ENCODE peak calls at places on chromosomes 2 and 18, in six cellular contexts. One of them, this sample, is unnamed.
A peak's percentile ranks its signal among the peaks of the same experiment; 100 is the strongest.

GRCh38 chr2:63058742-63059433 is 8.3 kb downstream of the OTX1 start:
- DNase-seq in HCT116: no peak
- DNase-seq in H1: no peak
- DNase-seq in GM12878: no peak
- DNase-seq in HepG2: no peak
- DNase-seq in WTC11: peak; percentile 60
- DNase-seq in this sample: no peak

GRCh38 chr2:101265893-101266499 is 13.3 kb downstream of the CNOT11 start:
- DNase-seq in H1: no peak
- DNase-seq in HepG2: no peak
- DNase-seq in HCT116: no peak
- DNase-seq in GM12878: no peak
- DNase-seq in WTC11: peak; percentile 18
- DNase-seq in this sample: no peak

GRCh38 chr2:67374949-67375348 is 22.2 kb upstream of the ETAA1 start:
- DNase-seq in HCT116: no peak
- DNase-seq in HepG2: no peak
- DNase-seq in WTC11: no peak
- DNase-seq in GM12878: no peak
- DNase-seq in H1: no peak
- DNase-seq in this sample: no peak

GRCh38 chr2:38959938-38960608 is 70.4 kb downstream of the ARHGEF33 start:
- DNase-seq in H1: peak; percentile 68
- DNase-seq in WTC11: peak; percentile 75
- DNase-seq in HCT116: no peak
- DNase-seq in HepG2: no peak
- DNase-seq in GM12878: no peak
- DNase-seq in this sample: no peak

GRCh38 chr2:165079432-165079831 is 124.1 kb upstream of the SLC38A11 start:
- DNase-seq in HCT116: no peak
- DNase-seq in H1: no peak
- DNase-seq in GM12878: no peak
- DNase-seq in HepG2: no peak
- DNase-seq in WTC11: no peak
- DNase-seq in this sample: no peak

GRCh38 chr18:2898131-2898640 is 51.4 kb downstream of the EMILIN2 start:
- DNase-seq in HepG2: no peak
- DNase-seq in WTC11: no peak
- DNase-seq in H1: no peak
- DNase-seq in GM12878: no peak
- DNase-seq in HCT116: no peak
- DNase-seq in this sample: no peak

GRCh38 chr2:158554948-158555347 is 98.2 kb downstream of the PKP4 start:
- DNase-seq in GM12878: no peak
- DNase-seq in H1: no peak
- DNase-seq in HCT116: no peak
- DNase-seq in HepG2: no peak
- DNase-seq in WTC11: no peak
- DNase-seq in this sample: no peak

GRCh38 chr2:226023383-226023782 is 623.9 kb downstream of the NYAP2 start:
- DNase-seq in WTC11: peak; percentile 49
- DNase-seq in HCT116: peak; percentile 36
- DNase-seq in GM12878: no peak
- DNase-seq in H1: peak; percentile 25
- DNase-seq in HepG2: peak; percentile 51
- DNase-seq in this sample: no peak

GRCh38 chr2:134118279-134119116 is 135.4 kb upstream of the MGAT5 start:
- DNase-seq in HCT116: peak; percentile 84
- DNase-seq in GM12878: peak; percentile 96
- DNase-seq in H1: no peak
- DNase-seq in HepG2: peak; percentile 92
- DNase-seq in WTC11: peak; percentile 78
- DNase-seq in this sample: peak; percentile 93

GRCh38 chr2:133817680-133818566 is 249.7 kb upstream of the NCKAP5 start:
- DNase-seq in HCT116: peak; percentile 85
- DNase-seq in WTC11: no peak
- DNase-seq in HepG2: peak; percentile 48
- DNase-seq in H1: no peak
- DNase-seq in GM12878: no peak
- DNase-seq in this sample: no peak

GRCh38 chr18:34867520-34867919 is 157.4 kb downstream of the DTNA start:
- DNase-seq in HepG2: peak; percentile 12
- DNase-seq in H1: peak; percentile 46
- DNase-seq in WTC11: peak; percentile 61
- DNase-seq in HCT116: peak; percentile 18
- DNase-seq in GM12878: no peak
- DNase-seq in this sample: no peak

GRCh38 chr18:51390695-51391094 is 193.2 kb upstream of the MEX3C start:
- DNase-seq in GM12878: no peak
- DNase-seq in WTC11: no peak
- DNase-seq in HepG2: no peak
- DNase-seq in H1: no peak
- DNase-seq in HCT116: no peak
- DNase-seq in this sample: no peak

GRCh38 chr2:28047698-28048097 is 157.2 kb downstream of the BABAM2 start:
- DNase-seq in HepG2: no peak
- DNase-seq in GM12878: no peak
- DNase-seq in HCT116: no peak
- DNase-seq in WTC11: no peak
- DNase-seq in H1: no peak
- DNase-seq in this sample: no peak
- TF ChIP-seq ATF3 in HepG2: no peak
- TF ChIP-seq ATF3 in GM12878: no peak
- TF ChIP-seq ATF3 in HCT116: no peak
- TF ChIP-seq ATF3 in WTC11: no peak
- TF ChIP-seq ATF3 in H1: no peak
- TF ChIP-seq ATF3 in this sample: no peak

GRCh38 chr2:42786561-42787345 is 5.6 kb downstream of the HAAO start:
- DNase-seq in HepG2: no peak
- DNase-seq in HCT116: no peak
- DNase-seq in H1: no peak
- DNase-seq in GM12878: no peak
- DNase-seq in WTC11: no peak
- DNase-seq in this sample: no peak
- TF ChIP-seq ATF3 in HepG2: no peak
- TF ChIP-seq ATF3 in HCT116: no peak
- TF ChIP-seq ATF3 in H1: no peak
- TF ChIP-seq ATF3 in GM12878: no peak
- TF ChIP-seq ATF3 in WTC11: no peak
- TF ChIP-seq ATF3 in this sample: no peak

GRCh38 chr18:8858888-8859511 is 153.6 kb downstream of the MTCL1 start:
- DNase-seq in GM12878: no peak
- DNase-seq in H1: no peak
- DNase-seq in HCT116: no peak
- DNase-seq in HepG2: no peak
- DNase-seq in WTC11: no peak
- DNase-seq in this sample: peak; percentile 38
- TF ChIP-seq ATF3 in GM12878: no peak
- TF ChIP-seq ATF3 in H1: no peak
- TF ChIP-seq ATF3 in HCT116: no peak
- TF ChIP-seq ATF3 in HepG2: no peak
- TF ChIP-seq ATF3 in WTC11: no peak
- TF ChIP-seq ATF3 in this sample: no peak

GRCh38 chr18:44812426-44812825 is 131.7 kb downstream of the SETBP1 start:
- DNase-seq in HepG2: no peak
- DNase-seq in H1: no peak
- DNase-seq in HCT116: no peak
- DNase-seq in WTC11: no peak
- DNase-seq in GM12878: no peak
- DNase-seq in this sample: no peak
- TF ChIP-seq ATF3 in HepG2: no peak
- TF ChIP-seq ATF3 in H1: no peak
- TF ChIP-seq ATF3 in HCT116: no peak
- TF ChIP-seq ATF3 in WTC11: no peak
- TF ChIP-seq ATF3 in GM12878: no peak
- TF ChIP-seq ATF3 in this sample: no peak

This sample was measured in K562.